ENCODE peak calls at places on chromosomes 11 and 22, in ten cellular contexts. Z is CD8-positive, alpha-beta T cell; E is heart left ventricle; G is astrocyte; Y is lower lobe of right lung; B is lung; Q is gastrocnemius medialis; R is MM.1S; P is psoas muscle; I is cardiac muscle cell. K is an unnamed sample. For H3K27me3, the result is how much of the 10 kb centered on the place peaks cover.

GRCh38 chr11:57656936-57657289 is 649 bp upstream of the CLP1 start:
- DNase-seq in E (no peak), R (no peak), G (no peak), Z (no peak), B (no peak), I (no peak), Y (no peak), Q (no peak), P (no peak), K (no peak)

GRCh38 chr11:107583629-107584195 is 7.2 kb upstream of the ELMOD1 start:
- DNase-seq in Y (no peak), B (no peak), I (no peak), Q (no peak), Z (no peak), P (no peak), G (no peak), R (peak), E (no peak), K (no peak)

GRCh38 chr11:44528103-44528502 is 37.4 kb upstream of the CD82 start:
- DNase-seq in I (peak), R (no peak), G (no peak), Q (no peak), Z (no peak), Y (no peak), B (no peak), P (no peak), E (no peak), K (no peak)

GRCh38 chr11:59676205-59676604 is 7.4 kb upstream of the PATL1 start:
- DNase-seq in Y (no peak), P (no peak), G (no peak), R (no peak), B (no peak), I (no peak), Z (no peak), E (no peak), Q (no peak), K (no peak)

GRCh38 chr11:99241059-99241458 is 220.3 kb downstream of the CNTN5 start:
- DNase-seq in I (no peak), Z (no peak), G (no peak), B (no peak), E (no peak), P (no peak), R (no peak), Y (no peak), Q (no peak), K (no peak)

GRCh38 chr22:34160117-34160758 is 240.0 kb upstream of the LARGE1 start:
- DNase-seq in R (no peak), B (no peak), Q (no peak), Z (no peak), E (no peak), G (no peak), I (no peak), P (no peak), Y (no peak), K (no peak)

GRCh38 chr11:45211732-45212131 is 65.3 kb downstream of the PRDM11 start:
- DNase-seq in Y (no peak), E (no peak), G (no peak), Z (no peak), R (no peak), B (no peak), Q (no peak), I (no peak), P (no peak), K (no peak)

GRCh38 chr22:44865193-44866057 is 113.0 kb downstream of the ARHGAP8 start:
- DNase-seq in P (no peak), G (no peak), Y (no peak), B (no peak), Z (no peak), E (peak), I (no peak), Q (no peak), R (no peak), K (no peak)

GRCh38 chr11:48001438-48002021 is 21.2 kb downstream of the PTPRJ start:
- DNase-seq in Q (no peak), R (no peak), Z (peak), G (peak), B (no peak), E (no peak), I (peak), Y (no peak), P (no peak), K (peak)

GRCh38 chr11:99934008-99934407 is 753.1 kb upstream of the ARHGAP42 start:
- DNase-seq in R (no peak), I (peak), Y (no peak), Z (no peak), G (peak), B (no peak), Q (no peak), P (no peak), E (no peak), K (no peak)

GRCh38 chr11:83021780-83022125 is 49.9 kb downstream of the RAB30 start:
- DNase-seq in E (no peak), B (no peak), Z (no peak), R (no peak), I (no peak), Q (no peak), P (no peak), Y (no peak), G (no peak), K (no peak)

GRCh38 chr22:43824724-43825485 is 12.8 kb upstream of the EFCAB6 start:
- DNase-seq in I (no peak), G (no peak), R (no peak), Z (no peak), Y (no peak), Q (no peak), B (no peak), E (no peak), P (no peak), K (no peak)

GRCh38 chr11:117837070-117837776 is 12.7 kb upstream of the FXYD2 start:
- DNase-seq in Z (peak), P (no peak), Q (no peak), R (no peak), E (peak), Y (no peak), B (no peak), I (no peak), G (no peak), K (no peak)

GRCh38 chr11:2867722-2868548 is 17.6 kb downstream of the CDKN1C start:
- DNase-seq in G (no peak), Z (no peak), Y (no peak), E (no peak), R (no peak), P (no peak), B (no peak), I (no peak), Q (no peak), K (no peak)

GRCh38 chr11:11993814-11994213 is 14.6 kb downstream of the DKK3 start:
- DNase-seq in Y (no peak), R (no peak), Q (peak), B (no peak), E (peak), Z (no peak), G (peak), P (no peak), I (peak), K (peak)

GRCh38 chr11:57426754-57427691 is at the start of gene SLC43A3:
- DNase-seq in I (peak), R (no peak), B (peak), Y (peak), Z (peak), Q (peak), G (peak), E (peak), P (peak), K (peak)

GRCh38 chr22:42500164-42500835 is 19.3 kb downstream of the RRP7A start:
- DNase-seq in Z (peak), B (peak), E (peak), I (peak), P (peak), Q (peak), Y (peak), R (no peak), G (peak), K (peak)
- H3K27ac ChIP-seq in Z (no peak), B (no peak), E (peak), I (no peak), P (no peak), Q (peak), Y (no peak), R (no peak), G (no peak), K (no peak)

GRCh38 chr22:27298387-27299141 is 503.0 kb downstream of the MN1 start:
- DNase-seq in Q (no peak), B (no peak), E (no peak), P (no peak), G (no peak), R (no peak), Z (no peak), I (no peak), Y (no peak), K (no peak)
- H3K27me3 ChIP-seq in Q (half or more), B (under half), E (under half), P (half or more), G (under half), R (half or more), Z (under half), I (under half), Y (under half), K (under half)

DNA sequence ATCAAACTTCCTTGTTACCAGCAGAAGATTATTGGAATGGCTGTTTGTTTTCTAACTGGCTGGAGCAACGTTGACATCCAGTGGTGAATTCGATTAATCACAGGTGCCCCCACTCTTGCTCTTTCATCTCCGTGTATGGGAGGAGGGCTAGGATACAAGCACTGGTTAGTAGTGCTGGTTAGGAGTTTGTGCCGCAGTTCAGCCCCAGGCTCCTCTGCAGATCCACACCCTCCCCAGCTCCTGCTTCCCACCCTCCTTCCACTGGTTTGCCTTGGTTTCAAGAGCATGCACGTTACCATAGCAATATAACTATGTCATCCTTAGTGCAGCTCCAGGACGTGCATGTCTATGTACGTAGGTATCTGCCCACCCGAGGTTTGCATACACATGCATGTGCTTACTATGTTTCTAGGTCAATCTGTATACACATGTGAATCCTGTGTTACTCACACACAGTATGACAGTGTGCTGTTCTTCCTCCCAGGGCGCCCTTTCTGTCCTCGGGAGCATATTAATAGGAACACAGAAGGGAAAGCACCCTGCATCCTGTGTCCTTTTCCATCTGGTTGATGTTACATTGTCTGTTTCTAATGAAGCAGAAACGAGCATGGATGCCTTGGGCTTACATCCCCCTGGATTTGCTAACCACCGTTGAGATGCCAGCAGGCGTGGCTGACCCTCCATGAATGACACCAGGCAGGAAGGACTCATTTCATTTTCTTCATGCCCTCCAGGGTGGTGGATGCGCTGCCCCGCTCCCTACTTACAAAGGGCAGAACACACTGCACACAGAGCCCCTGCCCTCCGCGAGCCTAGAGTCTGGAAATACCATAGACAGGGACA is 539.2 kb downstream of the OPCML start:
- DNase-seq in R (no peak), P (no peak), Q (no peak), E (no peak), B (no peak), G (peak), Y (no peak), Z (no peak), I (peak), K (peak)
- TF ChIP-seq CTCF in R (no peak), P (no peak), Q (no peak), E (no peak), B (no peak), G (peak), Y (no peak), Z (no peak), I (peak), K (peak)

GRCh38 chr22:41780714-41781507 is 19.6 kb upstream of the CCDC134 start:
- DNase-seq in Y (peak), B (peak), P (peak), E (peak), Q (peak), R (peak), G (peak), I (peak), Z (peak), K (peak)
- H3K27ac ChIP-seq in Y (peak), B (peak), P (no peak), E (no peak), Q (no peak), R (peak), G (no peak), I (peak), Z (peak), K (no peak)

DNA sequence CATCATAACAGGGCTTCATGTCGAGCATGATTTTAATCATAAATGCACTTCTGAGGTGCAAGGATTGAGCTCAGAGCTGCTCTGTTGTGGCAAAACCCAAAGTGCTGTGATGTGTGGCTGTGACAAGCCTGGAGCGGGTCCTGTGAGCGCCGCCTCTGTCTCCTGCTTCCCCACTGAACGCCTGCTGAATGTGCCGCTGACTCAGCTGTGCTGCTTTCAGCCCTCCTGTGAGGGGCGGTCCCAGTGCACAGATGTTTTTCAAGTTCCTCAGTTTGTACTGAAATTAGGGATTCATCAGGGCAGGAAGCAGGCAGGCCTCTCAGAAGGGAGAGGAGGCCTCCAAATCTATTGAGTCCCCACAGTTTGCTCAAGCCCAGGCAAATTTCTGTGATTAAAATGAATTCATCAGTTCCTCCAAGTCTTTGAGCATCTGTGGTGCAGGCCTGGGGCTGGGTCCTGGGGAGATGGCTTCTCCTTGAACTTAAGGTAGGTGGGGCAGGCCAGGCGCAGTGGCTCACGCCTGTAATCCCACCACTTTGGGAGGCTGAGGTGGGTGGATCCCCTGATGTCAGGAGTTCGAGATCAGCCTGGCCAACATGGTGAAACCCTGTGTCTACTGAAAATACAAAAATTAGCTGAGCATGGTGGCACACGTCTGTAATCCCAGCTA is 2.9 kb upstream of the GTSE1 start:
- DNase-seq in I (no peak), Z (no peak), Q (peak), Y (peak), G (peak), R (peak), E (peak), B (no peak), P (peak), K (peak)
- H3K27me3 ChIP-seq in I (under half), Z (under half), Q (under half), Y (under half), G (under half), R (under half), E (under half), B (under half), P (under half), K (under half)

GRCh38 chr11:22669368-22669767 is 3.0 kb downstream of the GAS2 start:
- DNase-seq in I (no peak), R (peak), P (no peak), E (no peak), B (no peak), Q (no peak), Z (no peak), Y (no peak), G (no peak), K (no peak)

GRCh38 chr11:22668005-22668796 is 1.8 kb downstream of the GAS2 start:
- DNase-seq in Z (no peak), Y (no peak), R (peak), Q (no peak), P (no peak), G (no peak), I (no peak), B (no peak), E (no peak), K (no peak)

GRCh38 chr11:22666700-22667439 is 459 bp downstream of the GAS2 start:
- DNase-seq in G (peak), I (peak), P (peak), Y (peak), E (peak), Q (peak), R (peak), Z (peak), B (no peak), K (peak)

GRCh38 chr11:22671751-22672150 is 5.3 kb downstream of the GAS2 start:
- DNase-seq in P (no peak), I (peak), Q (no peak), Z (no peak), Y (no peak), G (peak), E (no peak), R (peak), B (no peak), K (no peak)

DNA sequence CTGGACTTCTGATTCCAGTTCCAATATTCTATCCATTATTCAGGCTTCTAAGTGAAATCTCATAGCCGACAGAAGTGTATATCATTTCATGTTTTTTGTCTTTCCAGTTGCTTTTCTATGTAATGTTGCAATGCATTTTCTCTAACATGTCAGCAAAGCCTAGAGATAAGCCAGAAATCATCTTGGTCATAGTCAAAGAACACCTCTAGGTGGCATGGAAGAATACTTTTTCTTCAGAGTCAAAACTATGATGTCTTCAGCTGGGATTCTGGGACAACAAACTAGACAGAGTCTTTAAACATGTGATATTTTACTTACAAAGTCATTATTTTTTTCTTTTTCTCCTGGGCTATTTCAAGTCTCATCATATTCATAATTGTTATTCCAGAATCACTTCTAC is 4.4 kb downstream of the GAS2 start:
- DNase-seq in I (peak), Y (no peak), R (peak), Q (no peak), B (no peak), P (no peak), Z (no peak), G (no peak), E (no peak), K (no peak)
- TF ChIP-seq CTCF in I (peak), Y (no peak), R (peak), Q (peak), B (no peak), P (peak), Z (no peak), G (no peak), E (no peak), K (peak)

GRCh38 chr11:67563354-67564114 is 20.1 kb upstream of the GSTP1 start:
- DNase-seq in G (peak), P (peak), E (peak), Z (no peak), Y (no peak), R (no peak), I (peak), B (no peak), Q (peak), K (peak)
- H3K27ac ChIP-seq in G (peak), P (peak), E (peak), Z (no peak), Y (no peak), R (no peak), I (peak), B (no peak), Q (peak), K (peak)

GRCh38 chr22:38955250-38955775 is 2.1 kb upstream of the APOBEC3A start:
- DNase-seq in Q (no peak), I (no peak), Z (no peak), G (no peak), Y (no peak), E (no peak), B (no peak), R (no peak), P (no peak), K (no peak)

GRCh38 chr22:38953091-38953490 is 4.3 kb upstream of the APOBEC3A start:
- DNase-seq in Y (no peak), I (no peak), R (no peak), Q (no peak), E (no peak), P (no peak), G (no peak), Z (no peak), B (no peak), K (no peak)

GRCh38 chr22:38952382-38952993 is 4.9 kb upstream of the APOBEC3A start:
- DNase-seq in G (no peak), Y (no peak), P (no peak), I (no peak), R (no peak), Z (no peak), E (no peak), B (no peak), Q (no peak), K (no peak)

GRCh38 chr22:38954414-38955043 is 2.9 kb upstream of the APOBEC3A start:
- DNase-seq in R (no peak), Q (no peak), B (no peak), I (no peak), E (no peak), G (no peak), Z (no peak), Y (no peak), P (no peak), K (no peak)

GRCh38 chr22:38953577-38954413 is 3.6 kb upstream of the APOBEC3A start:
- DNase-seq in Q (no peak), E (no peak), Y (no peak), Z (no peak), I (no peak), R (peak), P (no peak), G (no peak), B (no peak), K (no peak)
- H3K27me3 ChIP-seq in Q (under half), E (under half), Y (under half), Z (under half), I (under half), R (under half), P (under half), G (under half), B (under half), K (under half)

GRCh38 chr11:120527111-120527748 is 15.7 kb downstream of the GRIK4 start:
- DNase-seq in E (no peak), P (peak), Z (no peak), B (no peak), G (peak), R (peak), Q (no peak), Y (no peak), I (peak), K (no peak)
- TF ChIP-seq CTCF in E (no peak), P (no peak), Z (no peak), B (no peak), G (no peak), R (no peak), Q (no peak), Y (no peak), I (peak), K (peak)

K was measured in brain microvascular endothelial cell.